ENCODE peak calls at places on chromosomes 1 and 21, in four cellular contexts. X is K562, K is HepG2, C is GM12878. Q is an unnamed sample.

GRCh38 chr1:54355931-54356679 is 50.1 kb downstream of the SSBP3 start:
- DNase-seq in X (peak; percentile 79), K (peak; percentile 34), C (no peak), Q (no peak)

GRCh38 chr21:41956926-41957729 is 3.3 kb upstream of the C2CD2 start:
- DNase-seq in X (peak; percentile 75), K (no peak), C (no peak), Q (no peak)

GRCh38 chr1:5661196-5662130 is 330.8 kb downstream of the NPHP4 start:
- DNase-seq in X (no peak), K (no peak), C (no peak), Q (no peak)

GRCh38 chr1:242890211-242890741 is 364.8 kb downstream of the CEP170 start:
- DNase-seq in X (no peak), K (no peak), C (no peak), Q (peak; percentile 87)

GRCh38 chr1:110338200-110339039 is 757 bp upstream of the RBM15 start:
- DNase-seq in X (peak; percentile 98), K (peak; percentile 87), C (peak; percentile 100), Q (peak; percentile 97)

GRCh38 chr1:161359316-161359715 is 8.4 kb downstream of the CFAP126 start:
- DNase-seq in X (no peak), K (no peak), C (no peak), Q (no peak)

GRCh38 chr1:173496757-173497323 is 19.7 kb downstream of the PRDX6 start:
- DNase-seq in X (peak; percentile 42), K (no peak), C (no peak), Q (no peak)

GRCh38 chr1:20119351-20119750 is at the start of gene PLA2G2D:
- DNase-seq in X (no peak), K (no peak), C (no peak), Q (no peak)

GRCh38 chr1:33624991-33625870 is 152.8 kb downstream of the ZSCAN20 start:
- DNase-seq in X (peak; percentile 87), K (peak; percentile 3), C (no peak), Q (no peak)

GRCh38 chr1:204438628-204439027 is 27.0 kb upstream of the PPP1R15B start:
- DNase-seq in X (no peak), K (no peak), C (no peak), Q (no peak)

GRCh38 chr1:178774263-178774662 is 49.2 kb downstream of the RALGPS2 start:
- DNase-seq in X (no peak), K (peak; percentile 18), C (no peak), Q (no peak)
- TF ChIP-seq RAD21 in X (peak; percentile 78), K (no peak), C (peak; percentile 33), Q (no peak)

DNA sequence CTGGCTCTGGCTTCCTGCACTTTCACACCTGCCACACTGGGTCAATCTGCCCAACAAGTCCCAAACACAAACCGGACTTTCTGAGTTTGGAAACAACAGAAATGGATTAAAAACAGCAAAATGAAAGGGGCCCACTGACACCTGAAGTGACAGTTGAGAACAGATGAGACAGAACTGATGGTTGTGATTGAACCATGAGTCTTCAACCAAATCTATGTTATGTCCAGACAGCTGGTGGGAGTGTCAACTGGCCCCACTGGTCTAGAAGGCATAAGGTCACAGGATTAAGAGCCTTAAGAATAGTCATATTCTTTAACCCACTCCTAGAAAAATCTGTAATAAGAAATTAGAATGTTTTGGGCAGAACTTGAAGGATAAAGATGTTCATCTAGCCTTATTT is 13.0 kb upstream of the ATP13A2 start:
- DNase-seq in X (no peak), K (no peak), C (no peak), Q (no peak)
- TF ChIP-seq CREB1 in X (no peak), K (no peak), C (no peak), Q (no peak)

GRCh38 chr1:1630965-1631792 is 794 bp upstream of the MMP23B start:
- DNase-seq in X (no peak), K (no peak), C (no peak), Q (peak; percentile 70)
- TF ChIP-seq RAD21 in X (no peak), K (no peak), C (no peak), Q (no peak)

DNA sequence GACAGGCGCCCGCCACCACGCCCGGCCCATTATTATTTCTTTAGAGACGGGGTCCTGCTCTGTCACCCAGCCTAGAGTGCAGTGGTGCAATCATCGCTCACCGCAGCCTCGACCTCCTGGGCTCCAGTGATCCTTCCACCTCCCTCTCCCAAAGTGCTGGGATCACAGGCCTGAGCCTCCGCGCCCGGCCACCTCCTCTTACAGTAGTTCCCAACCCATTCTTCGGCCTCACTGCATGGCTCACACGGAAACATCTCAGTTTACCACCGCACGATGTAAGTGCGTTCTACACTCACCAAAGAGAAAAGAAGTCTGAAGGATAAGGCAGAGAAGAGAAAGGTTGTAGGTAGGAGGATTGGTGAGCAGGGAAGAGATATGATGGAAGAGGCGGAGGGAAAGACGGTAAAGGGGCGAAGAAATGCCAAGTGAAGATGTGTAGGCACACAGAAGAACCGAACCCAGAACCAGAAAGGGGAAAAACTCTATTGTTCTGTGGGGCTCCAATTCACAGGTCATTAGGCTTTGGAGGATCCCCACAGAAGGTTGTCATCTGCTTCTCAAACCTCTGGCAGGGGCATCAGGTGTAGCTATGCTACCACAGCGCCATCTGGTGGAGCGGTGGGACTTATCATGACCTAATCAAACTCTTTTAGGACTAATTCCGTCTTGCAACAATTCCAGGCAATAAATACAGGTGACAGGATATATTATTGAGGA is 504.2 kb downstream of the SMYD3 start:
- DNase-seq in X (peak; percentile 80), K (peak; percentile 67), C (peak; percentile 39), Q (peak; percentile 51)
- TF ChIP-seq CREB1 in X (no peak), K (no peak), C (no peak), Q (no peak)

GRCh38 chr1:236691348-236691747 is 5.0 kb downstream of the ACTN2 start:
- DNase-seq in X (no peak), K (no peak), C (no peak), Q (no peak)

GRCh38 chr1:236688705-236689104 is 2.4 kb downstream of the ACTN2 start:
- DNase-seq in X (no peak), K (no peak), C (no peak), Q (no peak)

GRCh38 chr1:236687273-236687672 is 974 bp downstream of the ACTN2 start:
- DNase-seq in X (no peak), K (no peak), C (no peak), Q (no peak)

GRCh38 chr1:236692128-236692527 is 5.8 kb downstream of the ACTN2 start:
- DNase-seq in X (no peak), K (no peak), C (no peak), Q (no peak)

DNA sequence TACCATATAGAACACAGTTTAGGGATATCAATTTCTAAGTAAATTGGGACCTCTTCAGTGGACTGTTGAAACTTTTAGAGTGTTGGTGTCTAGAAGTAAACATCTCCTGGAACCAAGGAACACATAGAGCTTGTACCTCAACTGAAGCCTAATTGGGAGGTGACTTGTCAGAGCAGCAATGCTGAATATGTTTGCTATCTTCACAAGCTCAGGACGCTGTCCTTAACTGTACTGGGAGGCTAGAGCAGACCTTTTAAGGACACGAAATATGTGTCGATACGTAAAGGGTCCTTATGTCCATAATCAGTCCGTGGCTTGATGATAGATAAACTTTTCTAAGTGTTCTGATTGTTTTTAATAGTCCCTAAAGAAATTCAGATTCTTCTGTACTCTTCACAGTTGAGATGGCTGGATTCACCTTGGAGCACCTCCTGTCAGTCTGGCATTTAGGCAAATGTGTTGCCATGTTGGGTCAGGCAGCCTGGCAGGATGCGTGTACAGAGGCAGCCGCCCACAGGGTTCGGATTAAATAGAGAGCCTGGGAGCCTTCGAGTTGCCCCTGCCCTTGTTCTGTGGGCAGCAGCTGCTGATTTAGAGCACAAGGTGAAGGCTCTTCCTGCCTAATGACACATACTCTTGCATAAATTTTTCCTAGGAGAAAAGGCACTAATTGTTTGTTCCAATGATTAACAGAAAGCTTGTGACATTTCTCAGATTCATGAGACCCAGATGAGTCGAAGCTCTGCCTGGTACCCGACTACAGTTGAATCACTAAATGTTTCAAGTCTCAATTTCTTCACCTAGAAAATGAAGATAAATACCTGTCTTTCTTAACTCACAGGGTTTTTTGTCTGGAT is 3.6 kb downstream of the ACTN2 start:
- DNase-seq in X (no peak), K (no peak), C (no peak), Q (no peak)
- TF ChIP-seq RAD21 in X (no peak), K (no peak), C (no peak), Q (no peak)

GRCh38 chr1:17301767-17302166 is 6.2 kb upstream of the PADI4 start:
- DNase-seq in X (no peak), K (no peak), C (no peak), Q (no peak)
- TF ChIP-seq CREB1 in X (no peak), K (no peak), C (no peak), Q (no peak)

DNA sequence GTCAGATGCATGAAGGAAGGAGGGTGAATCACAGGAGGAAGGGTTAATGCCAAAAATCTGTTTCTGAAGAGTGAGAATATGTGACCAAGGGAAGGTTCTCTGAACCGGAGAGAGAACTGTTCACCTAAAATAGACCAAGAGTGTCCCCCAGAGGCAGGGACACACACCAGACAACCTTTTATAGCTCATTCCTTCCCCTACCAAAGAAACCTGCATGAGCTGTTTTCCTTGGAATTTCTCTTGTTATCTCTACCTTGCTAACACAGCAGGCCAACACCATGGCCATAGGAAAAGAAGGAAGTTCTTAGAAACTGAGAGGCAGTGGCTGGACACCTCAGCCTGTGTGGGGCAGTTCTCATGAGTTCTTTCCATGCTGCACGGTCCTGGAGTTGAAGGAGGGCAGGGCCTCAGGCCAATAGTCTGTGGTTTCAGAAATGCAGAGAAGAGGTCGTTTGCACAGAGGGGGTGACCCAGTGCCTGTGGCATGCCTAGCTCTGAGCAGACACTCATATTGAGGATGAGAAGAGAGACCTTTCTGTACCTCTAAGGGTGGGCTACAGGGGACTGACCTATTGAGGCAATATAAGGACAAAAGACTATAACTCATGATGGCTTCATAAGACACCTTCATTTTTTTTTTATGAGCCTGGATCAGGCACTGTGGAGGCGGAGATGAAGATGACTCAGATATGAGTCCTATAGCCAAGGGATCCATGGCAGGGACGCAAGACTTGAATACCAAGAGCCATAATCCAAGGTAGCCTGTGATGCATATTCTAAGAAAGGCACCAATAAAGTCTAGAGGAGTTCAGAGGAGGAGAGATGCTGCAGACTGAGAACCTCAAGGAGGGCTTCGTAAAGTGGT is 39.4 kb downstream of the IGFN1 start:
- DNase-seq in X (no peak), K (no peak), C (no peak), Q (peak; percentile 33)
- TF ChIP-seq RAD21 in X (no peak), K (no peak), C (no peak), Q (peak; percentile 41)

GRCh38 chr1:2554621-2555387 is 1.4 kb upstream of the TNFRSF14 start:
- DNase-seq in X (peak; percentile 54), K (no peak), C (no peak), Q (no peak)

GRCh38 chr1:2556277-2557145 is at the start of gene TNFRSF14:
- DNase-seq in X (peak; percentile 43), K (no peak), C (no peak), Q (no peak)

GRCh38 chr1:2557146-2558029 is 1.2 kb downstream of the TNFRSF14 start:
- DNase-seq in X (no peak), K (no peak), C (no peak), Q (no peak)

GRCh38 chr1:2553871-2554620 is 2.1 kb upstream of the TNFRSF14 start:
- DNase-seq in X (no peak), K (no peak), C (no peak), Q (no peak)

GRCh38 chr1:2555634-2556276 is 416 bp upstream of the TNFRSF14 start:
- DNase-seq in X (no peak), K (no peak), C (no peak), Q (no peak)
- TF ChIP-seq CREB1 in X (no peak), K (no peak), C (peak; percentile 5), Q (no peak)